ENCODE peak calls at places on chromosomes 7 and 10, in eight cellular contexts. One of them, this sample, is unnamed.

GRCh38 chr7:128150223-128150622 is 90.9 kb upstream of the LEP start:
- DNase-seq in A549: no peak
- DNase-seq in M059J: no peak
- DNase-seq in GM06990: no peak
- DNase-seq in NB4: no peak
- DNase-seq in Right ventricle myocardium inferior: no peak
- DNase-seq in posterior cingulate gyrus: no peak
- DNase-seq in kidney glomerular epithelial cell: no peak
- DNase-seq in this sample: no peak

GRCh38 chr10:18829259-18829658 is 170.0 kb downstream of the ARL5B start:
- DNase-seq in A549: no peak
- DNase-seq in M059J: no peak
- DNase-seq in GM06990: no peak
- DNase-seq in NB4: no peak
- DNase-seq in Right ventricle myocardium inferior: no peak
- DNase-seq in posterior cingulate gyrus: no peak
- DNase-seq in kidney glomerular epithelial cell: no peak
- DNase-seq in this sample: no peak

GRCh38 chr7:132516042-132516840 is 60.0 kb downstream of the PLXNA4 start:
- DNase-seq in A549: no peak
- DNase-seq in M059J: peak
- DNase-seq in GM06990: no peak
- DNase-seq in NB4: no peak
- DNase-seq in Right ventricle myocardium inferior: no peak
- DNase-seq in posterior cingulate gyrus: no peak
- DNase-seq in kidney glomerular epithelial cell: no peak
- DNase-seq in this sample: no peak

GRCh38 chr7:151851160-151851751 is 25.7 kb downstream of the PRKAG2 start:
- DNase-seq in A549: no peak
- DNase-seq in M059J: peak
- DNase-seq in GM06990: peak
- DNase-seq in NB4: peak
- DNase-seq in Right ventricle myocardium inferior: peak
- DNase-seq in posterior cingulate gyrus: no peak
- DNase-seq in kidney glomerular epithelial cell: no peak
- DNase-seq in this sample: no peak

GRCh38 chr7:44381494-44382220 is 56.3 kb upstream of the CAMK2B start:
- DNase-seq in A549: no peak
- DNase-seq in M059J: no peak
- DNase-seq in GM06990: no peak
- DNase-seq in NB4: no peak
- DNase-seq in Right ventricle myocardium inferior: no peak
- DNase-seq in posterior cingulate gyrus: no peak
- DNase-seq in kidney glomerular epithelial cell: no peak
- DNase-seq in this sample: no peak

GRCh38 chr7:75575488-75576112 is 83.5 kb downstream of the SPDYE5 start:
- DNase-seq in A549: no peak
- DNase-seq in M059J: no peak
- DNase-seq in GM06990: no peak
- DNase-seq in NB4: no peak
- DNase-seq in Right ventricle myocardium inferior: peak
- DNase-seq in posterior cingulate gyrus: no peak
- DNase-seq in kidney glomerular epithelial cell: no peak
- DNase-seq in this sample: peak

GRCh38 chr7:75639071-75639892 is 99.5 kb downstream of the HIP1 start:
- DNase-seq in A549: no peak
- DNase-seq in M059J: peak
- DNase-seq in GM06990: peak
- DNase-seq in NB4: peak
- DNase-seq in Right ventricle myocardium inferior: peak
- DNase-seq in posterior cingulate gyrus: no peak
- DNase-seq in kidney glomerular epithelial cell: no peak
- DNase-seq in this sample: peak

GRCh38 chr10:79459243-79459642 is 13.8 kb upstream of the ZCCHC24 start:
- DNase-seq in A549: no peak
- DNase-seq in M059J: no peak
- DNase-seq in GM06990: no peak
- DNase-seq in NB4: no peak
- DNase-seq in Right ventricle myocardium inferior: no peak
- DNase-seq in posterior cingulate gyrus: no peak
- DNase-seq in kidney glomerular epithelial cell: no peak
- DNase-seq in this sample: no peak

GRCh38 chr10:36301139-36301538 is 659.0 kb upstream of the FZD8 start:
- DNase-seq in A549: no peak
- DNase-seq in M059J: no peak
- DNase-seq in GM06990: no peak
- DNase-seq in NB4: no peak
- DNase-seq in Right ventricle myocardium inferior: no peak
- DNase-seq in posterior cingulate gyrus: no peak
- DNase-seq in kidney glomerular epithelial cell: no peak
- DNase-seq in this sample: no peak

GRCh38 chr7:157650131-157650631 is 313.4 kb downstream of the DNAJB6 start:
- DNase-seq in A549: no peak
- DNase-seq in M059J: no peak
- DNase-seq in GM06990: no peak
- DNase-seq in NB4: no peak
- DNase-seq in Right ventricle myocardium inferior: peak
- DNase-seq in posterior cingulate gyrus: no peak
- DNase-seq in kidney glomerular epithelial cell: no peak
- DNase-seq in this sample: no peak

GRCh38 chr10:32295027-32295426 is 51.9 kb downstream of the EPC1 start:
- DNase-seq in A549: no peak
- DNase-seq in M059J: no peak
- DNase-seq in GM06990: no peak
- DNase-seq in NB4: no peak
- DNase-seq in Right ventricle myocardium inferior: no peak
- DNase-seq in posterior cingulate gyrus: no peak
- DNase-seq in kidney glomerular epithelial cell: no peak
- DNase-seq in this sample: no peak

This sample was measured in cerebellum.